ENCODE peak calls at places on chromosomes 2 and 18, in ten cellular contexts. P is A549, T is coronary artery, F is astrocyte of the spinal cord, S is esophagus squamous epithelium, I is brain microvascular endothelial cell, X is stomach, H is transverse colon, D is upper lobe of right lung, J is GM20000. N is an unnamed sample.

GRCh38 chr18:10558967-10559298 is 33.1 kb downstream of the NAPG start:
- DNase-seq in X (no peak), T (no peak), D (no peak), S (no peak), F (no peak), H (no peak), P (no peak), J (no peak), I (no peak), N (no peak)

GRCh38 chr2:212345966-212346365 is 192.6 kb downstream of the ERBB4 start:
- DNase-seq in H (no peak), P (no peak), J (no peak), X (no peak), F (no peak), I (no peak), S (no peak), D (no peak), T (no peak), N (no peak)

GRCh38 chr2:27730980-27731691 is 40.4 kb upstream of the MRPL33 start:
- DNase-seq in X (no peak), F (no peak), T (no peak), H (no peak), I (no peak), J (no peak), S (no peak), P (no peak), D (no peak), N (no peak)

GRCh38 chr2:9331704-9332103 is 91.6 kb downstream of the ITGB1BP1 start:
- DNase-seq in H (no peak), D (no peak), I (peak), F (peak), T (no peak), S (no peak), J (no peak), X (no peak), P (no peak), N (no peak)

GRCh38 chr2:25251461-25252273 is 83.3 kb upstream of the POMC start:
- DNase-seq in D (peak), S (no peak), F (peak), P (peak), I (peak), T (no peak), J (peak), X (peak), H (peak), N (no peak)

GRCh38 chr18:70290482-70291294 is 1.8 kb downstream of the SOCS6 start:
- DNase-seq in X (no peak), H (no peak), D (no peak), J (no peak), P (no peak), F (no peak), I (no peak), T (no peak), S (no peak), N (no peak)

GRCh38 chr2:159506179-159506578 is 110.2 kb downstream of the BAZ2B start:
- DNase-seq in S (no peak), X (no peak), T (no peak), F (no peak), H (no peak), I (no peak), P (no peak), J (no peak), D (no peak), N (no peak)

GRCh38 chr2:222750533-222750932 is 79.1 kb downstream of the MOGAT1 start:
- DNase-seq in J (no peak), D (no peak), I (no peak), X (no peak), T (no peak), F (no peak), P (no peak), H (no peak), S (no peak), N (no peak)

GRCh38 chr2:14960686-14961324 is 328.3 kb downstream of the LRATD1 start:
- DNase-seq in F (peak), X (no peak), T (no peak), D (no peak), I (no peak), S (no peak), J (no peak), H (no peak), P (no peak), N (no peak)

GRCh38 chr2:54770676-54771075 is 47.2 kb downstream of the EML6 start:
- DNase-seq in S (no peak), I (no peak), J (no peak), D (no peak), T (no peak), F (no peak), X (no peak), H (no peak), P (no peak), N (no peak)

GRCh38 chr2:157842106-157842879 is 33.8 kb downstream of the ACVR1 start:
- DNase-seq in S (no peak), H (no peak), F (no peak), I (no peak), J (no peak), X (no peak), P (no peak), T (no peak), D (no peak), N (no peak)

GRCh38 chr2:42102606-42103450 is 55.0 kb downstream of the PKDCC start:
- DNase-seq in F (peak), D (peak), S (peak), H (peak), X (peak), T (no peak), P (no peak), J (peak), I (peak), N (no peak)

GRCh38 chr2:71458413-71459083 is 5.2 kb downstream of the DYSF start:
- DNase-seq in F (peak), I (peak), P (no peak), J (peak), T (no peak), X (no peak), D (no peak), S (no peak), H (no peak), N (no peak)

GRCh38 chr2:68091439-68092034 is 28.7 kb upstream of the C1D start:
- DNase-seq in T (no peak), D (no peak), S (no peak), I (no peak), F (no peak), J (no peak), P (no peak), X (no peak), H (no peak), N (no peak)

GRCh38 chr2:188244383-188244782 is 47.3 kb upstream of the GULP1 start:
- DNase-seq in F (peak), S (no peak), T (no peak), H (no peak), X (no peak), D (no peak), J (no peak), I (peak), P (peak), N (no peak)

GRCh38 chr2:582792-583528 is 94.2 kb downstream of the TMEM18 start:
- DNase-seq in D (no peak), X (no peak), S (no peak), H (no peak), J (no peak), T (peak), F (no peak), P (no peak), I (no peak), N (no peak)

GRCh38 chr2:204452464-204453023 is 92.7 kb upstream of the PARD3B start:
- DNase-seq in P (peak), I (peak), X (no peak), J (no peak), S (no peak), D (no peak), H (peak), T (peak), F (peak), N (no peak)

GRCh38 chr2:144801325-144801724 is 281.4 kb upstream of the ZEB2 start:
- DNase-seq in J (no peak), S (no peak), D (no peak), I (no peak), F (no peak), H (no peak), X (no peak), T (no peak), P (no peak), N (no peak)

GRCh38 chr2:60741588-60741987 is 14.5 kb upstream of the PAPOLG start:
- DNase-seq in F (no peak), J (no peak), T (no peak), H (no peak), D (no peak), S (no peak), I (no peak), P (no peak), X (no peak), N (no peak)

GRCh38 chr2:58107803-58108710 is 61.5 kb downstream of the VRK2 start:
- DNase-seq in F (peak), T (no peak), S (no peak), J (no peak), X (no peak), I (peak), P (peak), D (no peak), H (no peak), N (no peak)

GRCh38 chr18:10391506-10391905 is 62.9 kb upstream of the APCDD1 start:
- DNase-seq in P (no peak), T (no peak), I (no peak), S (no peak), F (no peak), J (peak), X (no peak), H (no peak), D (no peak), N (no peak)

GRCh38 chr18:76452357-76452756 is 42.7 kb downstream of the ZNF516 start:
- DNase-seq in F (peak), D (no peak), S (no peak), I (peak), J (no peak), X (no peak), P (no peak), H (no peak), T (no peak), N (no peak)

GRCh38 chr2:170928036-170928823 is 823 bp upstream of the GORASP2 start:
- DNase-seq in X (no peak), F (peak), I (no peak), H (no peak), D (no peak), P (peak), S (no peak), J (peak), T (no peak), N (no peak)

GRCh38 chr2:186526281-186526680 is 40.2 kb downstream of the ZC3H15 start:
- DNase-seq in X (no peak), D (no peak), I (no peak), T (no peak), J (no peak), H (no peak), F (no peak), S (no peak), P (no peak), N (no peak)

GRCh38 chr2:175253871-175254270 is 72.4 kb upstream of the ATP5MC3 start:
- DNase-seq in T (no peak), J (no peak), P (no peak), I (no peak), F (no peak), X (no peak), S (no peak), D (no peak), H (no peak), N (no peak)

GRCh38 chr18:53093650-53094049 is 753.7 kb downstream of the DCC start:
- DNase-seq in H (no peak), T (no peak), S (no peak), X (no peak), P (no peak), F (no peak), J (no peak), I (no peak), D (no peak), N (no peak)

GRCh38 chr2:220913384-220913783 is 658.7 kb downstream of the EPHA4 start:
- DNase-seq in I (no peak), P (no peak), X (no peak), T (no peak), D (no peak), H (no peak), F (peak), S (no peak), J (no peak), N (no peak)

GRCh38 chr2:84459944-84460429 is 907 bp upstream of the SUCLG1 start:
- DNase-seq in I (no peak), D (no peak), H (no peak), J (no peak), T (no peak), S (no peak), F (no peak), X (no peak), P (peak), N (no peak)

GRCh38 chr2:126855606-126856005 is 43.1 kb upstream of the TEX51 start:
- DNase-seq in I (no peak), F (no peak), H (no peak), D (peak), J (no peak), S (no peak), P (no peak), T (peak), X (no peak), N (no peak)

GRCh38 chr2:210673117-210673516 is 116.7 kb downstream of the CPS1 start:
- DNase-seq in H (no peak), S (no peak), P (no peak), D (no peak), X (no peak), T (no peak), J (no peak), I (no peak), F (no peak), N (no peak)

GRCh38 chr2:147937744-147938349 is 82.7 kb downstream of the ORC4 start:
- DNase-seq in I (no peak), D (no peak), F (peak), X (no peak), J (peak), H (no peak), P (no peak), S (no peak), T (no peak), N (no peak)

GRCh38 chr2:27211943-27212625 is at the start of the genes ATRAID and SLC5A6:
- DNase-seq in F (peak), J (peak), S (peak), I (peak), X (peak), P (peak), D (peak), H (peak), T (peak), N (peak)

GRCh38 chr2:39380525-39381150 is 56.4 kb downstream of the MAP4K3 start:
- DNase-seq in X (no peak), D (no peak), I (no peak), F (peak), S (no peak), P (no peak), T (no peak), J (no peak), H (no peak), N (no peak)

GRCh38 chr2:191352536-191352935 is 107.3 kb downstream of the MYO1B start:
- DNase-seq in X (no peak), F (peak), H (no peak), I (peak), T (no peak), S (no peak), P (no peak), D (no peak), J (no peak), N (no peak)

DNA sequence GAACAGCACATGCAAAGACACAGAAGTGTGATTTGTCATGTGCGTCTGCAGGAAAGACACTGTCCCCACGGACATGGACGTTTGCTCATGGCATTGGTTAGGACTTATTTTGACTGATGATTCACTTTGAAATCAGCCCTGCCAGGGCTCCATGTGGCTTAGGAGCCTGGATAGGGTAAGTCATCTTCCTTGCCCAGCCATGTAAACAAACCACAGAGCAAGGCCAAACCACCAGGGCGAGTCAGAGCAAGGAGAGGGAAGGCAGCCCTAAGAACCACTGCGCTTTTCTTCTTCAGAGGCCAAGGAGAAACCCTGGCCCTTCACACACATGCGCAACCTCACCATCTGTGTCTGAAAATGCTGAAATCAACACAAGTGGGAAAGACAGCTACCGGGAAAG is 88.8 kb downstream of the GFPT1 start:
- DNase-seq in H (no peak), X (no peak), S (no peak), T (no peak), J (no peak), D (no peak), F (peak), P (no peak), I (peak), N (no peak)
- TF ChIP-seq CTCF in H (no peak), X (no peak), S (peak), T (no peak), J (no peak), D (no peak), F (no peak), P (no peak), I (peak), N (no peak)

GRCh38 chr2:100246163-100247145 is 75.8 kb downstream of the LONRF2 start:
- DNase-seq in I (no peak), X (no peak), D (no peak), T (peak), J (no peak), S (no peak), P (peak), H (no peak), F (no peak), N (no peak)
- TF ChIP-seq CTCF in I (peak), X (peak), D (peak), T (peak), J (peak), S (peak), P (no peak), H (peak), F (peak), N (no peak)

DNA sequence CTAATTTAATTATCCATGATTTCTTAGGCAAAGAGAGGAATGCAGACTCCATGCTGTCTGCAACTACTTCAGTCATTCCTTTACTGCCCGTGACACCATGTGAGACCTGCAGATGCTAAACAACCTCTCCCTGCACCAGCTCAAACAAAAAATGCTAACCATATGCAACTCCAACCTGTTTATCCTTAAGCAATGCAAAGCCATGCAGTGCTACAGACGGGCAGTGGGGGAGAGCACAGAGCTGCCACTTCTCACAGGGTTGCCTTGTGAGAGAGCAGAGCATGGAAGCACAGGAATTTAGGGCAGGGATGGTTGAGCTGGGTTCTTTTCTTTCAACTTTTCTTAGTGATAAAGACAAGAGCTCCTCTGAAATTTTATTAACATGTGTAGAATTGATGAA is 74.9 kb upstream of the KLHL14 start:
- DNase-seq in X (no peak), H (no peak), T (no peak), I (no peak), P (no peak), J (no peak), F (no peak), S (no peak), D (no peak), N (no peak)
- TF ChIP-seq CTCF in X (no peak), H (no peak), T (no peak), I (no peak), P (no peak), J (no peak), F (no peak), S (no peak), D (no peak), N (no peak)

DNA sequence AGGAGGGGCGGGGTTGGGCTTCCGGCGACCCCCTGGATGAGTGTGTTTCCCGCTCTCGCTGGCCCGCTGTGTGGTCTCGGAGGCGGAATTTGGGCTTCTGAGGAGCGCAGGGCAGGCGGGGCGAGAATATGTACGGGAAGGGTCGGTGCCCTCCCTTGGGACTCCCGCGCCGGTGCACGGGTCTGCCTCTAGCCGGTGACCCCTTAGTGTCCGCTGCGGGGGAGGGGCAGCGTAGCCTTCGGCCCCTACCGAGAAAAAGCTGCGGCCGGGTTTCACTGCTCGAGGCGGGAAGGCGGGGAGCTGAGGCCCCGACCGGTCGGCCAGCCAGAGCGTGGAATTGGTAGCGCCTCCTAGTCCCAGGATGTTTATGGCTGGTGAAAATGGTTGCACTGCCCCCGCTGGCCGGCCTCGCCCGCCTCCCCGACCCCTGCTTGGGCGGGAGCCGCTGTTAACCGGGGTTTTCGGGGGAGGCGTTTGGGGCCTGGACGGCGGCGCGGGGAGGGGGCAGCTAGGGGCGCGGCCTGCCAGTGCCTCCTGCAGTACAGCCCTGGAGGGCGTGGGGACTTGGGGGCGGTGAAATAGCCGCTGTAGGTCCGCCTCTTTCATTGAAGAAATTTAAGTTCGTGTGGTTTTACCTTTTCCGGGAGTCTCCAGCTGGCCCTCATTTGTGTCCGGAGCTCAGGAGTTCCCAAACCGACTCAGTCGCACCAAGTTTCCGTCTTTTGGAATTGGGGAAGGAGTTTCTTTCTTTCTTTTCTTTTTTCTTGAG is at the start of gene UGP2:
- DNase-seq in D (peak), J (peak), H (peak), I (peak), P (peak), X (peak), T (peak), F (peak), S (peak), N (peak)
- TF ChIP-seq CTCF in D (peak), J (peak), H (peak), I (peak), P (peak), X (no peak), T (no peak), F (peak), S (peak), N (no peak)

DNA sequence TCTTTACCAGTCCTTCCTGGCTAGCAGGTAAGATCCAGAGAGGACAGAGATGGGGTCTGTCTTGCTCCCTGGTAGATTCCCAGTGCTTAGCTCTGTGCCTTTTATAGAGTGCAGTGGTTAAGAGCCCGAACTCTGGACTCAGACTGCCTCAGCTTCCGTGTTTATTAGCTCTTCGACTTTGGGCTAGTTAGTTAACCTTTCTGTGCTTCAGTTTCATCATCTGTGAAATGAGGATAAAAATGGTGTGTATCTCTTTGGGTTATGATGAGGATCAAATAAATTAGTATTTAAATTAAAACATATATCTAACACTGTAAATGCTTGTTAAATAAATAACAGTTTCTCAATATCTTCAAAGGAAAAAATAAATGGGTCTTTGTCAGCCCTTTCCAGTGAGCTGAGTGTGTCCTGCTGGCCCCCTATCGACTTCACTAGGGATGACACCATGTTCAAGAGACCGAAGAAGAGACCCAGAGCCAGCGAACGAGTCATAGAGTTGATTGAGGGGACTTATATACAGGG is 38.2 kb downstream of the CERS6 start:
- DNase-seq in I (peak), X (no peak), D (no peak), H (peak), F (no peak), S (no peak), P (peak), T (no peak), J (no peak), N (no peak)
- TF ChIP-seq CTCF in I (peak), X (no peak), D (no peak), H (peak), F (peak), S (no peak), P (peak), T (no peak), J (no peak), N (no peak)

GRCh38 chr2:178478102-178478441 is 328 bp downstream of the FKBP7 start:
- DNase-seq in J (peak), I (no peak), S (no peak), D (no peak), H (peak), X (no peak), T (no peak), P (no peak), F (no peak), N (no peak)

GRCh38 chr2:178477443-178478099 is 829 bp downstream of the FKBP7 start:
- DNase-seq in X (no peak), T (no peak), I (no peak), H (no peak), F (peak), S (no peak), J (no peak), P (no peak), D (no peak), N (no peak)

GRCh38 chr2:178479758-178480226 is 465 bp upstream of the PLEKHA3 start:
- DNase-seq in H (no peak), I (no peak), F (no peak), P (no peak), J (no peak), T (no peak), X (no peak), D (no peak), S (no peak), N (peak)

GRCh38 chr2:178479275-178479616 is 846 bp upstream of the FKBP7 start:
- DNase-seq in S (no peak), D (no peak), J (no peak), I (no peak), H (no peak), F (no peak), P (no peak), T (no peak), X (no peak), N (no peak)

GRCh38 chr2:178478442-178479274 is at the start of gene FKBP7:
- DNase-seq in S (peak), D (peak), F (peak), T (peak), H (peak), X (peak), I (peak), P (peak), J (peak), N (peak)
- TF ChIP-seq CTCF in S (peak), D (peak), F (peak), T (peak), H (peak), X (peak), I (peak), P (peak), J (peak), N (no peak)

GRCh38 chr2:240460781-240461431 is 25.4 kb downstream of the GPC1 start:
- DNase-seq in T (no peak), S (no peak), X (no peak), J (no peak), P (no peak), I (no peak), F (no peak), H (peak), D (peak), N (no peak)
- TF ChIP-seq CTCF in T (no peak), S (no peak), X (no peak), J (no peak), P (no peak), I (peak), F (peak), H (no peak), D (no peak), N (no peak)